ENCODE peak calls at places on chromosomes 1 and 21, in four cellular contexts. K, J, F and D are unnamed samples.

GRCh38 chr21:25809013-25809412 is 74.2 kb downstream of the GABPA start:
- DNase-seq in K (no peak), F (no peak), J (no peak), D (no peak)

GRCh38 chr1:228362141-228362883 is 44.3 kb downstream of the TRIM11 start:
- DNase-seq in J (no peak), K (no peak), F (no peak), D (no peak)

GRCh38 chr1:192311281-192311680 is 5.5 kb upstream of the RGS21 start:
- DNase-seq in K (peak; percentile 29), J (no peak), F (no peak), D (peak; percentile 9)

GRCh38 chr1:213512316-213512715 is 461.3 kb downstream of the RPS6KC1 start:
- DNase-seq in J (no peak), F (no peak), K (no peak), D (no peak)

GRCh38 chr1:40264354-40264781 is 6.3 kb downstream of the ZMPSTE24 start:
- DNase-seq in K (no peak), J (no peak), F (no peak), D (no peak)

GRCh38 chr1:214470132-214470531 is 81.3 kb downstream of the PTPN14 start:
- DNase-seq in J (no peak), F (no peak), K (no peak), D (no peak)

GRCh38 chr1:17612831-17613230 is 73.3 kb downstream of the ARHGEF10L start:
- DNase-seq in K (no peak), F (no peak), J (no peak), D (no peak)

GRCh38 chr1:26701266-26701994 is 5.6 kb downstream of the ARID1A start:
- DNase-seq in K (no peak), F (no peak), J (no peak), D (no peak)

GRCh38 chr1:231091415-231091814 is 51.4 kb upstream of the FAM89A start:
- DNase-seq in K (no peak), F (no peak), J (peak; percentile 18), D (no peak)

GRCh38 chr1:159580340-159580739 is 7.3 kb upstream of the APCS start:
- DNase-seq in K (no peak), J (no peak), F (no peak), D (no peak)

GRCh38 chr1:5977494-5978444 is 14.5 kb downstream of the NPHP4 start:
- DNase-seq in J (no peak), K (no peak), F (no peak), D (no peak)

GRCh38 chr1:12613180-12613579 is 4.8 kb downstream of the DHRS3 start:
- DNase-seq in K (no peak), J (no peak), F (no peak), D (no peak)

GRCh38 chr1:118396824-118397530 is 211.9 kb upstream of the SPAG17 start:
- DNase-seq in K (no peak), F (no peak), J (no peak), D (peak; percentile 78)

GRCh38 chr1:179440971-179441370 is 75.2 kb downstream of the AXDND1 start:
- DNase-seq in J (no peak), K (peak; percentile 21), F (no peak), D (no peak)

GRCh38 chr1:24737368-24738117 is 7.7 kb upstream of the CLIC4 start:
- DNase-seq in J (no peak), F (no peak), K (no peak), D (no peak)

GRCh38 chr1:24739241-24739640 is 6.0 kb upstream of the CLIC4 start:
- DNase-seq in K (no peak), J (no peak), F (no peak), D (no peak)

GRCh38 chr1:24735156-24735618 is 10.1 kb upstream of the CLIC4 start:
- DNase-seq in F (no peak), J (no peak), K (no peak), D (no peak)

GRCh38 chr1:24735619-24736375 is 9.4 kb upstream of the CLIC4 start:
- DNase-seq in K (peak; percentile 48), J (no peak), F (no peak), D (peak; percentile 84)
- H3K4me3 ChIP-seq in K (no peak overlapping the region), J (peak overlapping the region; percentile 21), F (no peak overlapping the region), D (no peak overlapping the region)

GRCh38 chr1:221608835-221609320 is 133.0 kb downstream of the DUSP10 start:
- DNase-seq in J (no peak), F (no peak), K (no peak), D (no peak)
- H3K4me1 ChIP-seq in J (no peaks in the 10 kb centered on the region), F (no peaks in the 10 kb centered on the region), K (peaks cover 4% of the 10 kb centered on the region), D (peaks cover 3% of the 10 kb centered on the region)

GRCh38 chr21:34552324-34553198 is 40.6 kb upstream of the KCNE1 start:
- DNase-seq in J (no peak), K (no peak), F (no peak), D (peak; percentile 53)

GRCh38 chr21:34545079-34545884 is 33.3 kb upstream of the KCNE1 start:
- DNase-seq in J (peak; percentile 67), K (peak; percentile 53), F (no peak), D (peak; percentile 90)

GRCh38 chr21:34550400-34550799 is 38.4 kb upstream of the KCNE1 start:
- DNase-seq in K (no peak), F (no peak), J (no peak), D (no peak)

GRCh38 chr21:34546556-34546955 is 34.5 kb upstream of the KCNE1 start:
- DNase-seq in K (no peak), J (no peak), F (no peak), D (no peak)

DNA sequence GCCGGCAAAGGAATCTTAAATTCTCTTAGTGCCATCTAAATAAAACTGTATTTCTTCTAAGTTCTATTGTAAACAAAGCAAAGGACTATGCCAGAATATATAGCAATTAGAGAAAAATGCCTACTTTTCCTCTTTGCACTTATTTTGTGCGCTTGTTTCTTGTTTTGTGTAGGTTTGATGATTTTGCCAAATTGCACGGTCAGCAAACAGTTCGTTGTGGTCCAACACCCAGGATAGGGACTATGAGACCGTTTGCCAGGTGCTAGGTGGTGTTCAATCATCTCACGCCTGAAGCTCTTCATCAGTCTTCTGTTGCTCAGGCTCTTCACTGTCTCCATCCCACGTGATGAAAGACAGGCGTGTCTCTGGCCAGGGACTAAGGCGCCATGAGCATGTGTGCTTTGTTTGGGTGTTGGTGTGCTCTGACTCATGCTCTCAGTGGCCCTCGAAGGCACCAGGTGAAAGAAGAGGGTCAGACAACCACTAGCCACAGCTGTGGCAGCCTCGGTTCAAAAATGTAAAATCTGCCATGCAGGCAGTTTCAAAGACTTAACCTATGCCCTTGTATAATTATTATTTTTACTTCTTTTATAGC is 36.9 kb upstream of the KCNE1 start:
- DNase-seq in K (no peak), F (no peak), J (no peak), D (no peak)
- H3K27me3 ChIP-seq in K (no peaks in the 10 kb centered on the region), F (no peaks in the 10 kb centered on the region), J (no peaks in the 10 kb centered on the region), D (no peaks in the 10 kb centered on the region)

GRCh38 chr1:61255324-61255703 is 173.0 kb downstream of the NFIA start:
- DNase-seq in J (no peak), K (no peak), F (no peak), D (no peak)
- H3K4me3 ChIP-seq in J (peak overlapping the region; percentile 33), K (no peak overlapping the region), F (peak overlapping the region; percentile 5), D (no peak overlapping the region)

GRCh38 chr1:156503672-156504055 is 3.1 kb upstream of the MEF2D start:
- DNase-seq in F (no peak), K (no peak), J (no peak), D (no peak)
- H3K4me1 ChIP-seq in F (peaks cover 50% of the 10 kb centered on the region), K (peaks cover 39% of the 10 kb centered on the region), J (no peaks in the 10 kb centered on the region), D (peaks cover 49% of the 10 kb centered on the region)

GRCh38 chr1:7629011-7629410 is 142.1 kb upstream of the VAMP3 start:
- DNase-seq in J (no peak), K (no peak), F (no peak), D (no peak)

GRCh38 chr1:7628273-7628672 is 142.8 kb upstream of the VAMP3 start:
- DNase-seq in F (no peak), K (no peak), J (peak; percentile 63), D (no peak)

GRCh38 chr1:7632126-7632525 is 139.0 kb upstream of the VAMP3 start:
- DNase-seq in F (no peak), J (no peak), K (no peak), D (no peak)

GRCh38 chr1:7630378-7630777 is 140.7 kb upstream of the VAMP3 start:
- DNase-seq in K (no peak), J (no peak), F (no peak), D (no peak)

GRCh38 chr1:7629465-7630195 is 141.5 kb upstream of the VAMP3 start:
- DNase-seq in K (no peak), J (no peak), F (no peak), D (no peak)
- H3K27me3 ChIP-seq in K (peaks cover 23% of the 10 kb centered on the region), J (no peaks in the 10 kb centered on the region), F (no peaks in the 10 kb centered on the region), D (no peaks in the 10 kb centered on the region)

DNA sequence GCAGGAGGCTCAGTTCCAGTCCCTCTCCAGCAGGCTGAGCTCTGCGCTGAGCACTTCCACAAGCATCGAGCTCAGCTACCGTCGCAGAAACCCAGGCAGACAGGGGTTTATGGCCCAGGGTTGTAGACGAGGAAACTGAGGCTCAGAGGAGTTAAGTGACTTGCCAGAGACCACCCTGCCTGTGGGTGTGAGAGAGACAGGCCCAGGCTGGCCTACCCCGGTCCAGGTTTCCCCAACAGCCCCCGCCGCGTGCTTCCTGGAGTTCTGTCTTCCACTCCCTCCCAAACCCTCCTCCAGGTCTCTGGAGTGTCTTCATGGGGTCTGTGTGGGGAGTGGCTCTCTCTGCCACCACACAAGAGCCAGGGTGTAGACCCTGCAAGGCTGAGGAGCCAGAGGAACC is 615.9 kb downstream of the PTPRU start:
- DNase-seq in K (no peak), J (no peak), F (no peak), D (no peak)
- H3K4me3 ChIP-seq in K (no peak overlapping the region), J (no peak overlapping the region), F (no peak overlapping the region), D (no peak overlapping the region)

DNA sequence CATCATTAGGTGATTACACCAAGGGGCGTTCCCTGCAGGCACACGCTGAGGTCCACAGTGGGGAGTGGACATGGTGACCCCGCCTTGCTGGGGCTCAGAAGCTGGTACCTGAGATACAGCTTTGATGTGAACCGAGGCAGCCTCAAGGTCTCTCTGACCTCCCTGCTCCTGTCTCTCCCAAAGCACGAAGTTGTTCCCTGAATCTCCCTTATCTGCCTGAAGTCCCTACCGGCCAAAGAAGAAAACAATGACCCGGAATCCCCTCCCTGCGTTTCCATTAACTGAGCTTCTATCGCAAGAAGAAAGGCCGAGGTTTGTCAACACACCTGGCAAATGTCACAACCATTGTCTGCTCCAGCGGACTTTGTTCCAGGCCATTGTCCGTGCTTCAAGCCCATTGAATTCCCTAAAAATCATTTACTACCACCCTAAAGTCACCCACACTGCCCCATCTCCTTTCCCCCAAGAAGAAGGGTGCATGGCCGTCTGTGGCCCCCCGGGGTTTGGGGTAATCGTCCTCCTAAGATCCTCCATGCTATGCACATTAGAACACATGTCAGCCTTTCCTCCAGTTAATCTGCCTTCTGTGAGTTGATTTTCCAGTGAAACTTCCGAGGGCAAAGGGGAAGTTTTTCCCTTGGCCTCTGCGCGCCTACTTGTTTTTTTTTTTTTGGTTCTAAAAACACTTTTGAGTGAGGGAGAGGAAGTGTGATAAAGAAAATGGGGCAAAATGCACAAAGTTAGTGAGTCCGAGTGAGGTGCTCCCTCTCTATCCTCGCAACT is 48.1 kb upstream of the COL18A1 start:
- DNase-seq in K (peak; percentile 46), F (no peak), J (no peak), D (no peak)
- H3K4me1 ChIP-seq in K (peaks cover 40% of the 10 kb centered on the region), F (no peaks in the 10 kb centered on the region), J (no peaks in the 10 kb centered on the region), D (peaks cover 31% of the 10 kb centered on the region)

GRCh38 chr1:157234705-157235273 is 96.6 kb upstream of the ETV3 start:
- DNase-seq in K (no peak), F (no peak), J (no peak), D (no peak)

GRCh38 chr1:157230500-157230899 is 92.3 kb upstream of the ETV3 start:
- DNase-seq in K (no peak), F (no peak), J (no peak), D (no peak)

GRCh38 chr1:157233131-157233530 is 94.9 kb upstream of the ETV3 start:
- DNase-seq in K (no peak), J (no peak), F (no peak), D (no peak)

GRCh38 chr1:157235307-157235706 is 97.1 kb upstream of the ETV3 start:
- DNase-seq in K (no peak), F (no peak), J (no peak), D (no peak)

GRCh38 chr1:157231844-157232550 is 93.8 kb upstream of the ETV3 start:
- DNase-seq in J (no peak), K (no peak), F (no peak), D (no peak)
- H3K27me3 ChIP-seq in J (no peaks in the 10 kb centered on the region), K (no peaks in the 10 kb centered on the region), F (no peaks in the 10 kb centered on the region), D (no peaks in the 10 kb centered on the region)